ENCODE peak calls at places on chromosomes 4 and X, in ten cellular contexts. Y is gastrocnemius medialis; A is breast epithelium; H is upper lobe of left lung; F is CD4-positive, alpha-beta T cell; R is cardiac muscle cell; V is neural crest cell; C is HL-60; B is BE2C; Q is glutamatergic neuron. N is an unnamed sample.

GRCh38 chr4:163649557-163650091 is 155.1 kb downstream of the TMA16 start:
- DNase-seq in V (no peak), C (no peak), F (no peak), H (no peak), A (no peak), B (no peak), Q (no peak), R (no peak), Y (no peak), N (no peak)

GRCh38 chr4:153295131-153295755 is 49.2 kb upstream of the MND1 start:
- DNase-seq in H (peak), Q (no peak), Y (no peak), B (no peak), A (peak), F (no peak), R (no peak), C (no peak), V (no peak), N (no peak)

GRCh38 chr4:117327491-117327890 is 242.1 kb upstream of the TRAM1L1 start:
- DNase-seq in R (no peak), F (no peak), A (no peak), Q (no peak), B (no peak), Y (no peak), H (no peak), V (no peak), C (no peak), N (no peak)

GRCh38 chrX:74343970-74344622 is 40.1 kb downstream of the ZCCHC13 start:
- DNase-seq in B (peak), V (peak), Q (no peak), H (no peak), Y (peak), C (peak), A (peak), F (no peak), R (peak), N (peak)

GRCh38 chr4:153152453-153153338 is 51.5 kb upstream of the TRIM2 start:
- DNase-seq in Q (peak), Y (no peak), F (peak), H (peak), B (peak), R (peak), A (no peak), C (no peak), V (peak), N (peak)

GRCh38 chrX:13759152-13759718 is 24.7 kb downstream of the OFD1 start:
- DNase-seq in V (no peak), C (peak), H (no peak), A (no peak), R (no peak), B (no peak), Q (no peak), Y (no peak), F (no peak), N (no peak)

GRCh38 chr4:40247350-40247749 is 50.5 kb downstream of the RHOH start:
- DNase-seq in Y (no peak), A (no peak), Q (no peak), H (no peak), R (no peak), V (no peak), F (peak), B (no peak), C (no peak), N (no peak)

GRCh38 chr4:140693577-140693976 is 62.6 kb downstream of the TBC1D9 start:
- DNase-seq in B (no peak), F (no peak), C (no peak), A (no peak), R (no peak), Y (no peak), V (no peak), Q (no peak), H (no peak), N (no peak)

GRCh38 chr4:186957952-186958555 is 234.4 kb upstream of the FAT1 start:
- DNase-seq in R (no peak), C (no peak), H (no peak), F (no peak), V (no peak), Q (no peak), A (no peak), Y (no peak), B (no peak), N (no peak)

DNA sequence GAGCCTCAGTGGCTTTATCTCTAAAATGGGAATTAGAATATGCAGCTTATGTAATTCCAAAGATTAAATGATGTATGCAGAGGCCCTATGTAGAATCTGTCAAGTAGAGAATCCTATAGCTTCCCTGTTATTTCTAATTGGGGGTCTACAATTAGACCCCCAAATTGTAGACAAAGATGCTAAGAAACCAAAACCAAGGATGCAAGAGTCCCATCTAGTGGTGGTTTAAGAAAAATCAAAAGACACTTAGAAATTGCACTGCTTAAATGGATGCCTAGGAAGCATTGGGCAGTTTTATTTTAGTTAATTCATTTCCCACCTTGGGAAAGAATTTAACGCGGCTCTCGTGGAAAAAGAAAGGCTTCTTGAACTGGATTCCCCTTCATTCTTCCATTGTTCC is 115.2 kb downstream of the GABRA2 start:
- DNase-seq in F (no peak), A (no peak), V (no peak), C (no peak), Q (no peak), B (no peak), H (no peak), R (peak), Y (no peak), N (no peak)
- TF ChIP-seq CTCF in F (no peak), A (no peak), V (peak), C (no peak), Q (peak), B (peak), H (no peak), R (peak), Y (no peak), N (peak)

DNA sequence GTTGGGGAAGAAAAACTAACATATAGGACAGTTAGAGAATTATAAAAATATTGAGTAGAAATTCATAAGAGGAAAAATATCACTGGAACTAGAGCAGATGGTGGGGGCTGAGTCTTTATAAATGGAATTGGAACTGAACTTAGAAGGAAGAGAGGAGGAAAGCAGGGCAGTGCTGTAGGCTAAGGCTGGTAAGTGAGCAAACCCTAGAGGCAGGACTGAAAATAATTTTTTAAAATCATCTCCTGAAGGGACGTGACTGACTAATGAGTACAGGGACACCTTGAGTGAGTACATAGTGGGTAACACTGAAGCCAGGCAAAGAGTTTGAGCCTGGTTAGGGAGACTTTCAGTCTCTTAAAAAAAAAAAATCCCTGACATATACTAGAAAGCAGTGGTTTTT is 63.3 kb downstream of the GALNT7 start:
- DNase-seq in F (no peak), H (no peak), V (no peak), R (no peak), Q (no peak), C (no peak), Y (no peak), A (no peak), B (no peak), N (no peak)
- TF ChIP-seq CTCF in F (no peak), H (no peak), V (no peak), R (peak), Q (no peak), C (no peak), Y (no peak), A (no peak), B (peak), N (no peak)

DNA sequence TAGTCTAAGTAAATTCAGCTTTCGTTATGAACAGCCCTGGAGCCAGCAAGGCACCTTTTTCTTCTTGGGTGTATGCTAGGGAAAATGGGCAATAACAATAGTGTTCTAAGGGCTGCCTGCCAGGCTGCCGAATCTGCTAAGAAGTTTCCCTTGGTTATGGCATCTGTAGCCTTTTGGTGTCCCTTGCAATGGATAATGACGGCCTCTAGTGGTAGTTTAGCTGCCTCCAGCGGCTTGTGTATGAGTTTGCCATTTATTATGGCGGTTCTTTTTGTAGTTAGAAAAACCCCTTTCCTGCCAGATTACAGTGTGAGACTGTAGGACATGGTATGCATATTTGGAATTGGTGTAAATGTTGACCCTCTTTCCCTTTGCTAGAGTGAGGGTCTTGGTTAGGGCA is 78.9 kb upstream of the SPIN4 start:
- DNase-seq in C (no peak), R (no peak), Y (no peak), F (no peak), H (no peak), A (no peak), V (no peak), Q (no peak), B (no peak), N (no peak)
- TF ChIP-seq CTCF in C (no peak), R (no peak), Y (no peak), F (no peak), H (no peak), A (no peak), V (no peak), Q (no peak), B (no peak), N (no peak)

DNA sequence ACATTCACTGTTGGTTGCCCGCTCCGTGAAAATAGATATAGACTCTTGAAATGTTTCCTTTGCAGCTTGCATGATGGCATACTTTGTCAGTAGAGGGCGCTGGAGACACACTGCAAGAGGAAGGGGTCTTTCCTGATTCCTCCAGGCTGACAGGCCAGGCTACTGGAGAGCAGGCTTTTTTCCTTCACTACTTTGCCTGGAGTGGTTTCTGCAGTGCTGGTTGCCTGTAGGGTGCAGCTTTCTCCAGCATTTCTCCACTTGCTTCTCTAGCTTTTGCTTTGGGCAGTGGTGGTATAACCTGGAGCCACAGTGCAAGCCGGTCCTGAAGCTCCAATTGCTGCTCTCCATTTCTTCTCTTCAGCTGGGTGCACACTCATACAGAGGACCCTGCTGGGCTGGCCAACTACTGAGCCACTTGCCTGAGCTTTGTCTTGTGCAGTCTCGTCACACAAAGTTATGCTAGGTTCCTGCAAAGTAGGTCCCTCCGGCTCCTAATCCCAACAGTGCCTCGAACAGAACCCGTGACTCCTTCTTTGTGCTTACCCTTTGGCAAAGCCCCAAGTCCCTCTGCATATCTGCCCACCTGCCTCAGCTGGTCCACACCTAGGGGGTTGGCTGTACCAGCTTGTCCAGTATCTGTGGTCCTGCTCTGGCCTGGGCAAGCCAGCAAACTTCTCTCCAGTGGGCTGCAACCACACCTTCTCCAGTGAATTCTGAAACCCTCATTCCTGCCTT is 46.3 kb downstream of the RASSF6 start:
- DNase-seq in Y (no peak), V (peak), A (peak), R (peak), C (no peak), B (peak), Q (peak), F (no peak), H (no peak), N (peak)
- TF ChIP-seq CTCF in Y (peak), V (peak), A (peak), R (peak), C (peak), B (peak), Q (peak), F (peak), H (peak), N (peak)

N was measured in progenitor cell of endocrine pancreas.